ENCODE peak calls at places on chromosomes 3 and 15, in six cellular contexts. One of them, this sample, is unnamed.

GRCh38 chr3:27312044-27312668 is 57.0 kb downstream of the NEK10 start:
- DNase-seq in A549: peak; percentile 59
- DNase-seq in transverse colon: no peak
- DNase-seq in esophagus muscularis mucosa: no peak
- DNase-seq in tibial nerve: no peak
- DNase-seq in ovary: no peak
- DNase-seq in this sample: no peak

GRCh38 chr3:111325160-111325707 is 216.8 kb upstream of the CD96 start:
- DNase-seq in A549: no peak
- DNase-seq in transverse colon: no peak
- DNase-seq in esophagus muscularis mucosa: no peak
- DNase-seq in tibial nerve: no peak
- DNase-seq in ovary: no peak
- DNase-seq in this sample: no peak

GRCh38 chr3:192409838-192410683 is 317.3 kb downstream of the FGF12 start:
- DNase-seq in A549: peak; percentile 54
- DNase-seq in transverse colon: no peak
- DNase-seq in esophagus muscularis mucosa: no peak
- DNase-seq in tibial nerve: no peak
- DNase-seq in ovary: peak; percentile 34
- DNase-seq in this sample: no peak

GRCh38 chr3:139629033-139629432 is 48.7 kb downstream of the NMNAT3 start:
- DNase-seq in A549: peak; percentile 28
- DNase-seq in transverse colon: peak; percentile 10
- DNase-seq in esophagus muscularis mucosa: no peak
- DNase-seq in tibial nerve: no peak
- DNase-seq in ovary: no peak
- DNase-seq in this sample: no peak

GRCh38 chr3:130820976-130821375 is 72.9 kb upstream of the ATP2C1 start:
- DNase-seq in A549: peak; percentile 17
- DNase-seq in transverse colon: no peak
- DNase-seq in esophagus muscularis mucosa: no peak
- DNase-seq in tibial nerve: no peak
- DNase-seq in ovary: no peak
- DNase-seq in this sample: no peak

GRCh38 chr3:11558461-11558903 is 85.2 kb downstream of the VGLL4 start:
- DNase-seq in A549: no peak
- DNase-seq in transverse colon: no peak
- DNase-seq in esophagus muscularis mucosa: no peak
- DNase-seq in tibial nerve: no peak
- DNase-seq in ovary: no peak
- DNase-seq in this sample: no peak

GRCh38 chr3:139893264-139893962 is 41.6 kb upstream of the CLSTN2 start:
- DNase-seq in A549: no peak
- DNase-seq in transverse colon: no peak
- DNase-seq in esophagus muscularis mucosa: no peak
- DNase-seq in tibial nerve: no peak
- DNase-seq in ovary: peak; percentile 27
- DNase-seq in this sample: no peak

GRCh38 chr15:35956066-35956465 is 410.1 kb upstream of the DPH6 start:
- DNase-seq in A549: no peak
- DNase-seq in transverse colon: no peak
- DNase-seq in esophagus muscularis mucosa: no peak
- DNase-seq in tibial nerve: no peak
- DNase-seq in ovary: no peak
- DNase-seq in this sample: no peak

GRCh38 chr3:79178471-79178870 is 589.3 kb downstream of the ROBO1 start:
- DNase-seq in A549: no peak
- DNase-seq in transverse colon: no peak
- DNase-seq in esophagus muscularis mucosa: no peak
- DNase-seq in tibial nerve: no peak
- DNase-seq in ovary: no peak
- DNase-seq in this sample: no peak

GRCh38 chr3:56677286-56677685 is 5.8 kb downstream of the TASOR start:
- DNase-seq in A549: no peak
- DNase-seq in transverse colon: no peak
- DNase-seq in esophagus muscularis mucosa: no peak
- DNase-seq in tibial nerve: no peak
- DNase-seq in ovary: no peak
- DNase-seq in this sample: no peak
- TF ChIP-seq EP300 in A549: no peak
- TF ChIP-seq EP300 in transverse colon: no peak
- TF ChIP-seq EP300 in esophagus muscularis mucosa: no peak
- TF ChIP-seq EP300 in tibial nerve: no peak
- TF ChIP-seq EP300 in ovary: no peak
- TF ChIP-seq EP300 in this sample: no peak

GRCh38 chr15:51319539-51319938 is 18.9 kb downstream of the CYP19A1 start:
- DNase-seq in A549: no peak
- DNase-seq in transverse colon: no peak
- DNase-seq in esophagus muscularis mucosa: no peak
- DNase-seq in tibial nerve: no peak
- DNase-seq in ovary: no peak
- DNase-seq in this sample: no peak

GRCh38 chr15:51320843-51321242 is 17.6 kb downstream of the CYP19A1 start:
- DNase-seq in A549: no peak
- DNase-seq in transverse colon: no peak
- DNase-seq in esophagus muscularis mucosa: no peak
- DNase-seq in tibial nerve: no peak
- DNase-seq in ovary: no peak
- DNase-seq in this sample: no peak

GRCh38 chr15:51315726-51316125 is 22.7 kb downstream of the CYP19A1 start:
- DNase-seq in A549: no peak
- DNase-seq in transverse colon: no peak
- DNase-seq in esophagus muscularis mucosa: no peak
- DNase-seq in tibial nerve: no peak
- DNase-seq in ovary: no peak
- DNase-seq in this sample: no peak

GRCh38 chr15:51321316-51321715 is 17.1 kb downstream of the CYP19A1 start:
- DNase-seq in A549: no peak
- DNase-seq in transverse colon: no peak
- DNase-seq in esophagus muscularis mucosa: no peak
- DNase-seq in tibial nerve: no peak
- DNase-seq in ovary: no peak
- DNase-seq in this sample: no peak

DNA sequence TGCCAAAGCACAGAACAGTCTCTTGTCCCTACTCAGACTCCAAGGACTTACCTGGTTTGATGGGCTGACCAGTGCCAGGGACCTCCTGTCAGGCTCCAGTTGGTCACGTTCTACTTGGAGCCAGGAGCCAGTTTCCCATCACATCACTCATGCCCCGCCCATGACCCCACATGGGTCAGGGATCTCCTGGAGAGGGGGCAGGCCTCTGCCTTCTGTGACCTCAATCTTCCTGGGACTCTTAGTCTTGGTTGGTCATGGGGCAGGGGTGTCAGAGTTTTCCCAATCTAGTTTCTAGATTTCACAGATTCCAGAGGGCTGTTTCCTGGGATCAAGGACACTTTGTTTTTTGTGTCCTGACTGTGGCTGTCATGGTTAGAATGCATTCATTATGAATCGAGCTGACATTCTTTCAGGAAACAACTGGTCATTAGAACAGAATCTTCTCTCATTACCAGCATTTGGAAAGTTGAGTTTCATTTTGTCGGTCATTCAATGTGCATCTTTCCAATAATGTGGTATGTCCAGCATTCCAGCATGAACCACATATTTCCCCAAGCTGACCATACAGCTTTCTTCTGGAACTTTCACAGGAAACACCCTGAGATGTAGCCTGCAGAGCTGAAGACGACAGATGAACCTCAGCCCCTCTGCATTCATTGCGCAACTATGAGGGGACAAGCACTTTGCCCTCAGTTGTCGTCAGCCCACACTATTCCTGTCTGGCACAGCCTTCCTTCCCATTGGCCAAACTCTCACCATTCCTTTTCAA is 19.8 kb downstream of the CYP19A1 start:
- DNase-seq in A549: no peak
- DNase-seq in transverse colon: no peak
- DNase-seq in esophagus muscularis mucosa: no peak
- DNase-seq in tibial nerve: no peak
- DNase-seq in ovary: no peak
- DNase-seq in this sample: no peak
- TF ChIP-seq EP300 in A549: no peak
- TF ChIP-seq EP300 in transverse colon: no peak
- TF ChIP-seq EP300 in esophagus muscularis mucosa: no peak
- TF ChIP-seq EP300 in tibial nerve: no peak
- TF ChIP-seq EP300 in ovary: no peak
- TF ChIP-seq EP300 in this sample: no peak

GRCh38 chr15:37124330-37124729 is 24.0 kb upstream of the MEIS2 start:
- DNase-seq in A549: no peak
- DNase-seq in transverse colon: no peak
- DNase-seq in esophagus muscularis mucosa: no peak
- DNase-seq in tibial nerve: no peak
- DNase-seq in ovary: no peak
- DNase-seq in this sample: no peak
- TF ChIP-seq EP300 in A549: no peak
- TF ChIP-seq EP300 in transverse colon: no peak
- TF ChIP-seq EP300 in esophagus muscularis mucosa: no peak
- TF ChIP-seq EP300 in tibial nerve: no peak
- TF ChIP-seq EP300 in ovary: no peak
- TF ChIP-seq EP300 in this sample: no peak

GRCh38 chr15:64430000-64430735 is 30.2 kb upstream of the ZNF609 start:
- DNase-seq in A549: no peak
- DNase-seq in transverse colon: peak; percentile 19
- DNase-seq in esophagus muscularis mucosa: no peak
- DNase-seq in tibial nerve: no peak
- DNase-seq in ovary: peak; percentile 57
- DNase-seq in this sample: no peak
- TF ChIP-seq EP300 in A549: no peak
- TF ChIP-seq EP300 in transverse colon: no peak
- TF ChIP-seq EP300 in esophagus muscularis mucosa: no peak
- TF ChIP-seq EP300 in tibial nerve: no peak
- TF ChIP-seq EP300 in ovary: no peak
- TF ChIP-seq EP300 in this sample: no peak

GRCh38 chr3:73772599-73772998 is 147.9 kb upstream of the PDZRN3 start:
- DNase-seq in A549: no peak
- DNase-seq in transverse colon: no peak
- DNase-seq in esophagus muscularis mucosa: no peak
- DNase-seq in tibial nerve: no peak
- DNase-seq in ovary: no peak
- DNase-seq in this sample: no peak

GRCh38 chr3:73765878-73766564 is 141.3 kb upstream of the PDZRN3 start:
- DNase-seq in A549: no peak
- DNase-seq in transverse colon: no peak
- DNase-seq in esophagus muscularis mucosa: no peak
- DNase-seq in tibial nerve: no peak
- DNase-seq in ovary: no peak
- DNase-seq in this sample: no peak

GRCh38 chr3:73772076-73772475 is 147.3 kb upstream of the PDZRN3 start:
- DNase-seq in A549: no peak
- DNase-seq in transverse colon: no peak
- DNase-seq in esophagus muscularis mucosa: no peak
- DNase-seq in tibial nerve: no peak
- DNase-seq in ovary: no peak
- DNase-seq in this sample: no peak

GRCh38 chr3:73766599-73767378 is 142.0 kb upstream of the PDZRN3 start:
- DNase-seq in A549: no peak
- DNase-seq in transverse colon: no peak
- DNase-seq in esophagus muscularis mucosa: no peak
- DNase-seq in tibial nerve: no peak
- DNase-seq in ovary: no peak
- DNase-seq in this sample: no peak

GRCh38 chr3:73768594-73769308 is 144.0 kb upstream of the PDZRN3 start:
- DNase-seq in A549: no peak
- DNase-seq in transverse colon: no peak
- DNase-seq in esophagus muscularis mucosa: no peak
- DNase-seq in tibial nerve: no peak
- DNase-seq in ovary: no peak
- DNase-seq in this sample: no peak
- TF ChIP-seq EP300 in A549: no peak
- TF ChIP-seq EP300 in transverse colon: no peak
- TF ChIP-seq EP300 in esophagus muscularis mucosa: no peak
- TF ChIP-seq EP300 in tibial nerve: no peak
- TF ChIP-seq EP300 in ovary: no peak
- TF ChIP-seq EP300 in this sample: no peak

GRCh38 chr15:79887517-79887916 is 9.3 kb downstream of the MTHFS start:
- DNase-seq in A549: no peak
- DNase-seq in transverse colon: no peak
- DNase-seq in esophagus muscularis mucosa: no peak
- DNase-seq in tibial nerve: no peak
- DNase-seq in ovary: no peak
- DNase-seq in this sample: no peak

GRCh38 chr15:79883579-79884203 is 13.1 kb downstream of the MTHFS start:
- DNase-seq in A549: no peak
- DNase-seq in transverse colon: no peak
- DNase-seq in esophagus muscularis mucosa: no peak
- DNase-seq in tibial nerve: no peak
- DNase-seq in ovary: no peak
- DNase-seq in this sample: no peak

GRCh38 chr15:79887054-79887453 is 9.8 kb downstream of the MTHFS start:
- DNase-seq in A549: no peak
- DNase-seq in transverse colon: no peak
- DNase-seq in esophagus muscularis mucosa: no peak
- DNase-seq in tibial nerve: no peak
- DNase-seq in ovary: no peak
- DNase-seq in this sample: no peak

GRCh38 chr15:79884204-79884596 is 12.6 kb downstream of the MTHFS start:
- DNase-seq in A549: no peak
- DNase-seq in transverse colon: no peak
- DNase-seq in esophagus muscularis mucosa: no peak
- DNase-seq in tibial nerve: no peak
- DNase-seq in ovary: no peak
- DNase-seq in this sample: no peak

DNA sequence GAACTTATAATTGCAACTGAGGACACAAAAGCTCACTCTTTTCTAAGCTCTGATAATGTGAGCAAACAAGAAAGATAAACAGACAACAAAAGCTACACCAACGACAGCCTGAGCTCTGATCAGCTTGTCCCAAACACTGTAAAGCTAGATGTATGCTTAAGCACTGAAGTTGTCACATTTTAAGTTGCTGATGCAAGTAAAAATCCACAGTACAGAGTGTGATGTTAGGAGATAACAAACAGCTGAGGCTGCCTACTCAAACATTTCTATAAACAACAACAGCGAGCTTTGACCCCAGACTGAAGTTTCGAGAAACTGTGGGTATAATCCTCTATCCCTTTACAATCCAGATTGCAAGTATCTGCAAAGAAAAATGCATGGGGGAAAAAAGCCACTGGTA is 10.7 kb downstream of the MTHFS start:
- DNase-seq in A549: no peak
- DNase-seq in transverse colon: no peak
- DNase-seq in esophagus muscularis mucosa: no peak
- DNase-seq in tibial nerve: no peak
- DNase-seq in ovary: no peak
- DNase-seq in this sample: no peak
- TF ChIP-seq EP300 in A549: no peak
- TF ChIP-seq EP300 in transverse colon: no peak
- TF ChIP-seq EP300 in esophagus muscularis mucosa: no peak
- TF ChIP-seq EP300 in tibial nerve: no peak
- TF ChIP-seq EP300 in ovary: no peak
- TF ChIP-seq EP300 in this sample: no peak